ENCODE peak calls at places on chromosome 2, in nine cellular contexts. One of them, this sample, is unnamed.

GRCh38 chr2:227890495-227891079 is 19.2 kb downstream of the DAW1 start:
- DNase-seq in left cardiac atrium: no peak
- DNase-seq in stimulated activated naive B cell treated with anti-CD40 and anti-IgM and Interleukin-4, amounts not matched to agents 10 μg/mL and 1 μg/mL and 100 μg/mL, for 72 hours: no peak
- DNase-seq in iris pigment epithelial cell: peak
- DNase-seq in stromal cell of bone marrow: peak
- DNase-seq in fibroblast of pulmonary artery: peak
- DNase-seq in T-helper 2 cell: no peak
- DNase-seq in neural progenitor cell: peak
- DNase-seq in activated naive CD4-positive, alpha-beta T cell: no peak
- DNase-seq in this sample: peak

GRCh38 chr2:134866498-134867099 is 28.2 kb downstream of the ACMSD start:
- DNase-seq in left cardiac atrium: no peak
- DNase-seq in stimulated activated naive B cell treated with anti-CD40 and anti-IgM and Interleukin-4, amounts not matched to agents 10 μg/mL and 1 μg/mL and 100 μg/mL, for 72 hours: no peak
- DNase-seq in iris pigment epithelial cell: peak
- DNase-seq in stromal cell of bone marrow: peak
- DNase-seq in fibroblast of pulmonary artery: peak
- DNase-seq in T-helper 2 cell: no peak
- DNase-seq in neural progenitor cell: no peak
- DNase-seq in activated naive CD4-positive, alpha-beta T cell: no peak
- DNase-seq in this sample: peak

GRCh38 chr2:203637819-203638167 is 68.6 kb upstream of the CD28 start:
- DNase-seq in left cardiac atrium: no peak
- DNase-seq in stimulated activated naive B cell treated with anti-CD40 and anti-IgM and Interleukin-4, amounts not matched to agents 10 μg/mL and 1 μg/mL and 100 μg/mL, for 72 hours: no peak
- DNase-seq in iris pigment epithelial cell: no peak
- DNase-seq in stromal cell of bone marrow: no peak
- DNase-seq in fibroblast of pulmonary artery: no peak
- DNase-seq in T-helper 2 cell: no peak
- DNase-seq in neural progenitor cell: peak
- DNase-seq in activated naive CD4-positive, alpha-beta T cell: no peak
- DNase-seq in this sample: no peak

GRCh38 chr2:70987386-70987785 is 7.3 kb downstream of the TEX261 start:
- DNase-seq in left cardiac atrium: no peak
- DNase-seq in stimulated activated naive B cell treated with anti-CD40 and anti-IgM and Interleukin-4, amounts not matched to agents 10 μg/mL and 1 μg/mL and 100 μg/mL, for 72 hours: no peak
- DNase-seq in iris pigment epithelial cell: no peak
- DNase-seq in stromal cell of bone marrow: no peak
- DNase-seq in fibroblast of pulmonary artery: no peak
- DNase-seq in T-helper 2 cell: no peak
- DNase-seq in neural progenitor cell: no peak
- DNase-seq in activated naive CD4-positive, alpha-beta T cell: no peak
- DNase-seq in this sample: no peak

GRCh38 chr2:7992612-7993596 is 689.0 kb upstream of the ID2 start:
- DNase-seq in left cardiac atrium: no peak
- DNase-seq in stimulated activated naive B cell treated with anti-CD40 and anti-IgM and Interleukin-4, amounts not matched to agents 10 μg/mL and 1 μg/mL and 100 μg/mL, for 72 hours: no peak
- DNase-seq in iris pigment epithelial cell: no peak
- DNase-seq in stromal cell of bone marrow: peak
- DNase-seq in fibroblast of pulmonary artery: peak
- DNase-seq in T-helper 2 cell: no peak
- DNase-seq in neural progenitor cell: no peak
- DNase-seq in activated naive CD4-positive, alpha-beta T cell: no peak
- DNase-seq in this sample: peak

GRCh38 chr2:129723277-129724020 is 256.0 kb upstream of the RAB6C start:
- DNase-seq in left cardiac atrium: no peak
- DNase-seq in stimulated activated naive B cell treated with anti-CD40 and anti-IgM and Interleukin-4, amounts not matched to agents 10 μg/mL and 1 μg/mL and 100 μg/mL, for 72 hours: no peak
- DNase-seq in iris pigment epithelial cell: no peak
- DNase-seq in stromal cell of bone marrow: no peak
- DNase-seq in fibroblast of pulmonary artery: no peak
- DNase-seq in T-helper 2 cell: no peak
- DNase-seq in neural progenitor cell: no peak
- DNase-seq in activated naive CD4-positive, alpha-beta T cell: no peak
- DNase-seq in this sample: no peak

GRCh38 chr2:19504400-19505198 is 146.2 kb upstream of the OSR1 start:
- DNase-seq in left cardiac atrium: no peak
- DNase-seq in stimulated activated naive B cell treated with anti-CD40 and anti-IgM and Interleukin-4, amounts not matched to agents 10 μg/mL and 1 μg/mL and 100 μg/mL, for 72 hours: no peak
- DNase-seq in iris pigment epithelial cell: no peak
- DNase-seq in stromal cell of bone marrow: no peak
- DNase-seq in fibroblast of pulmonary artery: no peak
- DNase-seq in T-helper 2 cell: no peak
- DNase-seq in neural progenitor cell: no peak
- DNase-seq in activated naive CD4-positive, alpha-beta T cell: no peak
- DNase-seq in this sample: no peak

GRCh38 chr2:143258126-143258892 is 129.1 kb downstream of the ARHGAP15 start:
- DNase-seq in left cardiac atrium: no peak
- DNase-seq in stimulated activated naive B cell treated with anti-CD40 and anti-IgM and Interleukin-4, amounts not matched to agents 10 μg/mL and 1 μg/mL and 100 μg/mL, for 72 hours: no peak
- DNase-seq in iris pigment epithelial cell: no peak
- DNase-seq in stromal cell of bone marrow: no peak
- DNase-seq in fibroblast of pulmonary artery: no peak
- DNase-seq in T-helper 2 cell: no peak
- DNase-seq in neural progenitor cell: no peak
- DNase-seq in activated naive CD4-positive, alpha-beta T cell: no peak
- DNase-seq in this sample: no peak

GRCh38 chr2:9347411-9347853 is 75.9 kb downstream of the ITGB1BP1 start:
- DNase-seq in left cardiac atrium: peak
- DNase-seq in stimulated activated naive B cell treated with anti-CD40 and anti-IgM and Interleukin-4, amounts not matched to agents 10 μg/mL and 1 μg/mL and 100 μg/mL, for 72 hours: no peak
- DNase-seq in iris pigment epithelial cell: peak
- DNase-seq in stromal cell of bone marrow: peak
- DNase-seq in fibroblast of pulmonary artery: peak
- DNase-seq in T-helper 2 cell: no peak
- DNase-seq in neural progenitor cell: no peak
- DNase-seq in activated naive CD4-positive, alpha-beta T cell: no peak
- DNase-seq in this sample: no peak

GRCh38 chr2:232418466-232419244 is 12.0 kb downstream of the ALPG start:
- DNase-seq in left cardiac atrium: no peak
- DNase-seq in stimulated activated naive B cell treated with anti-CD40 and anti-IgM and Interleukin-4, amounts not matched to agents 10 μg/mL and 1 μg/mL and 100 μg/mL, for 72 hours: no peak
- DNase-seq in iris pigment epithelial cell: peak
- DNase-seq in stromal cell of bone marrow: no peak
- DNase-seq in fibroblast of pulmonary artery: peak
- DNase-seq in T-helper 2 cell: no peak
- DNase-seq in neural progenitor cell: peak
- DNase-seq in activated naive CD4-positive, alpha-beta T cell: no peak
- DNase-seq in this sample: no peak

GRCh38 chr2:228600265-228600664 is 418.8 kb upstream of the SPHKAP start:
- DNase-seq in left cardiac atrium: no peak
- DNase-seq in stimulated activated naive B cell treated with anti-CD40 and anti-IgM and Interleukin-4, amounts not matched to agents 10 μg/mL and 1 μg/mL and 100 μg/mL, for 72 hours: no peak
- DNase-seq in iris pigment epithelial cell: peak
- DNase-seq in stromal cell of bone marrow: peak
- DNase-seq in fibroblast of pulmonary artery: peak
- DNase-seq in T-helper 2 cell: no peak
- DNase-seq in neural progenitor cell: no peak
- DNase-seq in activated naive CD4-positive, alpha-beta T cell: no peak
- DNase-seq in this sample: peak

GRCh38 chr2:9428965-9429577 is 5.6 kb downstream of the CPSF3 start:
- DNase-seq in left cardiac atrium: no peak
- DNase-seq in stimulated activated naive B cell treated with anti-CD40 and anti-IgM and Interleukin-4, amounts not matched to agents 10 μg/mL and 1 μg/mL and 100 μg/mL, for 72 hours: no peak
- DNase-seq in iris pigment epithelial cell: no peak
- DNase-seq in stromal cell of bone marrow: no peak
- DNase-seq in fibroblast of pulmonary artery: no peak
- DNase-seq in T-helper 2 cell: no peak
- DNase-seq in neural progenitor cell: no peak
- DNase-seq in activated naive CD4-positive, alpha-beta T cell: no peak
- DNase-seq in this sample: no peak

GRCh38 chr2:19299032-19299431 is 59.4 kb downstream of the OSR1 start:
- DNase-seq in left cardiac atrium: no peak
- DNase-seq in stimulated activated naive B cell treated with anti-CD40 and anti-IgM and Interleukin-4, amounts not matched to agents 10 μg/mL and 1 μg/mL and 100 μg/mL, for 72 hours: no peak
- DNase-seq in iris pigment epithelial cell: peak
- DNase-seq in stromal cell of bone marrow: no peak
- DNase-seq in fibroblast of pulmonary artery: no peak
- DNase-seq in T-helper 2 cell: no peak
- DNase-seq in neural progenitor cell: no peak
- DNase-seq in activated naive CD4-positive, alpha-beta T cell: no peak
- DNase-seq in this sample: no peak

GRCh38 chr2:46047280-46047679 is 249.9 kb upstream of the EPAS1 start:
- DNase-seq in left cardiac atrium: no peak
- DNase-seq in stimulated activated naive B cell treated with anti-CD40 and anti-IgM and Interleukin-4, amounts not matched to agents 10 μg/mL and 1 μg/mL and 100 μg/mL, for 72 hours: no peak
- DNase-seq in iris pigment epithelial cell: peak
- DNase-seq in stromal cell of bone marrow: no peak
- DNase-seq in fibroblast of pulmonary artery: no peak
- DNase-seq in T-helper 2 cell: no peak
- DNase-seq in neural progenitor cell: no peak
- DNase-seq in activated naive CD4-positive, alpha-beta T cell: no peak
- DNase-seq in this sample: peak

GRCh38 chr2:239611222-239611795 is 210.5 kb upstream of the HDAC4 start:
- DNase-seq in left cardiac atrium: no peak
- DNase-seq in stimulated activated naive B cell treated with anti-CD40 and anti-IgM and Interleukin-4, amounts not matched to agents 10 μg/mL and 1 μg/mL and 100 μg/mL, for 72 hours: no peak
- DNase-seq in iris pigment epithelial cell: no peak
- DNase-seq in stromal cell of bone marrow: no peak
- DNase-seq in fibroblast of pulmonary artery: no peak
- DNase-seq in T-helper 2 cell: no peak
- DNase-seq in neural progenitor cell: no peak
- DNase-seq in activated naive CD4-positive, alpha-beta T cell: no peak
- DNase-seq in this sample: no peak